ENCODE peak calls at places on chromosomes 1 and 21, in seven cellular contexts. X is spleen, N is GM06990, O is adrenal gland, L is AG09309, S is psoas muscle, Q is OCI-LY7. B is an unnamed sample.

GRCh38 chr1:114588196-114588689 is 6.8 kb upstream of the BCAS2 start:
- DNase-seq in X (no peak), N (no peak), O (no peak), L (no peak), S (no peak), Q (no peak), B (no peak)

GRCh38 chr1:15531003-15531402 is 4.4 kb downstream of the DNAJC16 start:
- DNase-seq in X (no peak), N (no peak), O (peak; percentile 6), L (no peak), S (no peak), Q (no peak), B (no peak)

GRCh38 chr1:17765444-17766411 is 10.6 kb downstream of the ACTL8 start:
- DNase-seq in X (no peak), N (no peak), O (no peak), L (peak; percentile 92), S (no peak), Q (no peak), B (no peak)

GRCh38 chr1:53889304-53890298 is at the start of gene YIPF1:
- DNase-seq in X (peak; percentile 98), N (peak; percentile 91), O (peak; percentile 92), L (peak; percentile 61), S (peak; percentile 94), Q (peak; percentile 92), B (peak; percentile 92)

GRCh38 chr1:14693996-14694395 is 95.5 kb downstream of the KAZN start:
- DNase-seq in X (peak; percentile 35), N (no peak), O (no peak), L (no peak), S (no peak), Q (no peak), B (no peak)

GRCh38 chr1:92784051-92784638 is 763 bp downstream of the EVI5 start:
- DNase-seq in X (no peak), N (peak; percentile 69), O (peak; percentile 56), L (no peak), S (peak; percentile 71), Q (peak; percentile 53), B (peak; percentile 76)

GRCh38 chr1:65372557-65372956 is 47.9 kb upstream of the LEPR start:
- DNase-seq in X (no peak), N (no peak), O (no peak), L (no peak), S (no peak), Q (no peak), B (no peak)

GRCh38 chr1:82934069-82934468 is 1064.9 kb downstream of the TTLL7 start:
- DNase-seq in X (no peak), N (no peak), O (no peak), L (no peak), S (peak; percentile 35), Q (no peak), B (no peak)

GRCh38 chr1:209248649-209249279 is 334.8 kb upstream of the CAMK1G start:
- DNase-seq in X (no peak), N (no peak), O (peak; percentile 56), L (no peak), S (no peak), Q (peak; percentile 56), B (peak; percentile 78)

GRCh38 chr1:172900359-172900997 is 150.3 kb downstream of the TNFSF18 start:
- DNase-seq in X (no peak), N (no peak), O (no peak), L (no peak), S (no peak), Q (no peak), B (no peak)

GRCh38 chr1:6233376-6233775 is 2.4 kb downstream of the ICMT start:
- DNase-seq in X (no peak), N (no peak), O (no peak), L (no peak), S (no peak), Q (no peak), B (no peak)

GRCh38 chr1:181314959-181315358 is 168.4 kb upstream of the CACNA1E start:
- DNase-seq in X (no peak), N (no peak), O (no peak), L (no peak), S (no peak), Q (no peak), B (no peak)

GRCh38 chr1:10693497-10694273 is 102.8 kb downstream of the CASZ1 start:
- DNase-seq in X (peak; percentile 89), N (peak; percentile 60), O (no peak), L (no peak), S (no peak), Q (peak; percentile 61), B (peak; percentile 53)

GRCh38 chr1:65393345-65393744 is 27.1 kb upstream of the LEPR start:
- DNase-seq in X (no peak), N (peak; percentile 33), O (no peak), L (peak; percentile 10), S (no peak), Q (no peak), B (peak; percentile 73)

GRCh38 chr1:51915958-51916357 is 37.4 kb upstream of the NRDC start:
- DNase-seq in X (no peak), N (no peak), O (peak; percentile 38), L (no peak), S (no peak), Q (no peak), B (no peak)

GRCh38 chr1:65009176-65009575 is 42.8 kb upstream of the JAK1 start:
- DNase-seq in X (no peak), N (no peak), O (no peak), L (no peak), S (no peak), Q (no peak), B (no peak)

GRCh38 chr1:200038645-200038986 is 11.1 kb downstream of the NR5A2 start:
- DNase-seq in X (no peak), N (no peak), O (no peak), L (no peak), S (no peak), Q (no peak), B (no peak)

GRCh38 chr1:176157995-176158394 is 49.1 kb downstream of the COP1 start:
- DNase-seq in X (no peak), N (no peak), O (no peak), L (no peak), S (no peak), Q (peak; percentile 16), B (no peak)

GRCh38 chr1:9058465-9058864 is 11.0 kb downstream of the SLC2A5 start:
- DNase-seq in X (peak; percentile 12), N (no peak), O (no peak), L (no peak), S (peak; percentile 70), Q (no peak), B (no peak)

GRCh38 chr1:58496042-58496441 is 50.5 kb downstream of the OMA1 start:
- DNase-seq in X (no peak), N (no peak), O (no peak), L (no peak), S (no peak), Q (no peak), B (no peak)

GRCh38 chr1:7785108-7785507 is 1.0 kb downstream of the PER3 start:
- DNase-seq in X (no peak), N (no peak), O (no peak), L (no peak), S (no peak), Q (no peak), B (no peak)

DNA sequence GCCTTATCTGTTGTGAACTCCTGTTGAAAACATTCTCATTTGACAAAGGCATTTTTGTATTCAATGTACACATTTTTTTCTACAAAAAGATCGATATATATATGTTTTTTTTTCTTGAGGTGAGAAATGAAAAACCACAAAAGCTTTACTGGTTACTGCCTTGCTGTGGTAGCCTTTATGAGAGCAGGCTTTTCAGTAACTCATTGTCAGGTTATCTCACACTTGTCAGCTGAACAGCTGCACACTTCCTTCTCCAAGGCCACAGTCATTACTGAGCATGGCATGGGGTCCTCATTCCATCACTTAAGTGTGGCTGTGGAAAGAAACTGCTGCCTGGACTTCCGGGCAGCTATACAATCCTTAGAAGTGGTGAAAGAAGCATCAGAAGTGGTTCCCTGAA is 169.3 kb upstream of the ZP4 start:
- DNase-seq in X (no peak), N (no peak), O (no peak), L (no peak), S (no peak), Q (no peak), B (peak; percentile 55)
- TF ChIP-seq CTCF in X (no peak), N (no peak), O (no peak), L (no peak), S (no peak), Q (no peak), B (no peak)

DNA sequence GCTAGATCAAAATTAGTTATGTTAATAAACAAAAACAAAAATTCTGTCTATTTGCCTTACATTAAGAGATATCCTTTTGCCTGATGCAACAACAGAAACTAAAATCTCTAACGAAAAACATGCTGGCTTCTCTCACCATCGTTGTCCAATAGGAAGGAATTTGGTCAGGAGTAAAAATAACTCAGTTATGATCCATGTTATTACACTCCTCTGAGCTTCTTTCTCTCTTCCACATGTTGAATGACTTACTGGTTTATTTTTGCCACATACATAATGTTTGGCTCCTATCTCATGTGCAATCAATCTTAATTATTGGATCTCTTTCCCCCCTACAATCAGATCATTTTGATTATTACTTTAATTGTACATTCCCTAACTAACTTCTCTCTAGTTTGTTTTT is 688.4 kb downstream of the USP25 start:
- DNase-seq in X (no peak), N (no peak), O (no peak), L (no peak), S (no peak), Q (no peak), B (no peak)
- H3K4me3 ChIP-seq in X (no peak overlapping the region), N (no peak overlapping the region), O (no peak overlapping the region), L (no peak overlapping the region), S (peak overlapping the region; percentile 71), Q (no peak overlapping the region), B (no peak overlapping the region)

GRCh38 chr1:154614247-154614646 is 6.3 kb upstream of the ADAR start:
- DNase-seq in X (no peak), N (no peak), O (no peak), L (no peak), S (no peak), Q (no peak), B (no peak)
- TF ChIP-seq CTCF in X (no peak), N (no peak), O (no peak), L (no peak), S (no peak), Q (peak; percentile 21), B (no peak)

GRCh38 chr1:39107891-39108290 is 81.7 kb downstream of the NDUFS5 start:
- DNase-seq in X (no peak), N (no peak), O (no peak), L (no peak), S (no peak), Q (no peak), B (no peak)
- H3K4me3 ChIP-seq in X (peak overlapping the region; percentile 90), N (no peak overlapping the region), O (no peak overlapping the region), L (no peak overlapping the region), S (peak overlapping the region; percentile 80), Q (no peak overlapping the region), B (peak overlapping the region; percentile 92)

DNA sequence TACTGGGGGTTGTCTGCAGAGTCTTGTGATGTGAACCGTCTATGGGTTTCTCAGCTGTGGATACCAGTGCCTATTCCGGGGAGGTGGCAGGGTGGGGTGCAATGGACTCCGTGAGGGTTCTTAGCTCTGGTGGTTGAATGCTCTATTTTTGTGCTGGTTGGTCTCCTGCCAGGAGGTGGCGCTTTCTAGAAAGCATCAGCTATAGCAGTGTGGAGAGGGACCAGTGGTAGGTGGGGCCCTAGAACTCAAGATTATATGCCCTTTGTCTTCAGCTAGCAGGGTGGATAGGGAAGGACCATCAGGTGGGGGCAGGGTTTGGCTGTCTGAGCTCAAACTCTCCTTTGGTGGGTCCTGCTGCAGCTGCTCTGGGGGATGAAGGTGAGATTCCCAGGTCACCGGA is 127.3 kb upstream of the PLD5 start:
- DNase-seq in X (no peak), N (no peak), O (no peak), L (no peak), S (no peak), Q (peak; percentile 14), B (peak; percentile 29)
- TF ChIP-seq CTCF in X (no peak), N (peak; percentile 64), O (no peak), L (no peak), S (no peak), Q (peak; percentile 63), B (peak; percentile 43)

GRCh38 chr1:39898648-39899603 is 2.8 kb downstream of the MYCL start:
- DNase-seq in X (no peak), N (no peak), O (no peak), L (no peak), S (no peak), Q (peak; percentile 31), B (peak; percentile 77)
- H3K4me3 ChIP-seq in X (no peak overlapping the region), N (no peak overlapping the region), O (no peak overlapping the region), L (no peak overlapping the region), S (no peak overlapping the region), Q (no peak overlapping the region), B (no peak overlapping the region)